ENCODE peak calls at places on chromosomes 5 and 9, in seven cellular contexts. G is GM23248; S is heart left ventricle; D is upper lobe of right lung; A is CD4-positive, CD25-positive, alpha-beta regulatory T cell; U is lung; X is colonic mucosa. Y is an unnamed sample. For H3K4me1 and H3K36me3, the result is how much of the 10 kb centered on the place peaks cover.

GRCh38 chr5:18314192-18314778 is 680.0 kb downstream of the TAF11L14 start:
- DNase-seq in G (peak), S (no peak), D (no peak), A (no peak), U (no peak), X (no peak), Y (no peak)

GRCh38 chr5:29037716-29038115 is 1999.3 kb upstream of the CDH9 start:
- DNase-seq in G (no peak), S (no peak), D (no peak), A (no peak), U (no peak), X (no peak), Y (no peak)

GRCh38 chr9:89743576-89744254 is 138.9 kb downstream of the GADD45G start:
- DNase-seq in G (no peak), S (no peak), D (no peak), A (no peak), U (no peak), X (no peak), Y (no peak)

GRCh38 chr9:90420211-90420610 is 222.4 kb downstream of the DIRAS2 start:
- DNase-seq in G (no peak), S (no peak), D (no peak), A (no peak), U (no peak), X (no peak), Y (no peak)

GRCh38 chr5:126866837-126867236 is 89.9 kb downstream of the LMNB1 start:
- DNase-seq in G (peak), S (no peak), D (no peak), A (no peak), U (no peak), X (no peak), Y (no peak)

GRCh38 chr5:42366051-42366450 is 57.2 kb upstream of the GHR start:
- DNase-seq in G (no peak), S (no peak), D (no peak), A (no peak), U (no peak), X (no peak), Y (no peak)

GRCh38 chr5:159156839-159157238 is 52.5 kb downstream of the RNF145 start:
- DNase-seq in G (peak), S (no peak), D (no peak), A (peak), U (peak), X (peak), Y (no peak)

GRCh38 chr9:17521456-17521855 is 57.4 kb upstream of the SH3GL2 start:
- DNase-seq in G (no peak), S (no peak), D (no peak), A (no peak), U (no peak), X (no peak), Y (no peak)

GRCh38 chr5:23639326-23639725 is 131.9 kb downstream of the PRDM9 start:
- DNase-seq in G (no peak), S (no peak), D (no peak), A (no peak), U (no peak), X (no peak), Y (no peak)

GRCh38 chr5:149455889-149456409 is 76.9 kb upstream of the IL17B start:
- DNase-seq in G (peak), S (peak), D (no peak), A (no peak), U (no peak), X (no peak), Y (no peak)

GRCh38 chr5:149452007-149452664 is 73.0 kb upstream of the IL17B start:
- DNase-seq in G (peak), S (peak), D (peak), A (no peak), U (peak), X (peak), Y (no peak)

GRCh38 chr5:149452665-149453617 is 73.8 kb upstream of the IL17B start:
- DNase-seq in G (peak), S (peak), D (no peak), A (no peak), U (no peak), X (peak), Y (no peak)

GRCh38 chr5:149456597-149457392 is 77.7 kb upstream of the IL17B start:
- DNase-seq in G (no peak), S (no peak), D (no peak), A (no peak), U (no peak), X (no peak), Y (no peak)

DNA sequence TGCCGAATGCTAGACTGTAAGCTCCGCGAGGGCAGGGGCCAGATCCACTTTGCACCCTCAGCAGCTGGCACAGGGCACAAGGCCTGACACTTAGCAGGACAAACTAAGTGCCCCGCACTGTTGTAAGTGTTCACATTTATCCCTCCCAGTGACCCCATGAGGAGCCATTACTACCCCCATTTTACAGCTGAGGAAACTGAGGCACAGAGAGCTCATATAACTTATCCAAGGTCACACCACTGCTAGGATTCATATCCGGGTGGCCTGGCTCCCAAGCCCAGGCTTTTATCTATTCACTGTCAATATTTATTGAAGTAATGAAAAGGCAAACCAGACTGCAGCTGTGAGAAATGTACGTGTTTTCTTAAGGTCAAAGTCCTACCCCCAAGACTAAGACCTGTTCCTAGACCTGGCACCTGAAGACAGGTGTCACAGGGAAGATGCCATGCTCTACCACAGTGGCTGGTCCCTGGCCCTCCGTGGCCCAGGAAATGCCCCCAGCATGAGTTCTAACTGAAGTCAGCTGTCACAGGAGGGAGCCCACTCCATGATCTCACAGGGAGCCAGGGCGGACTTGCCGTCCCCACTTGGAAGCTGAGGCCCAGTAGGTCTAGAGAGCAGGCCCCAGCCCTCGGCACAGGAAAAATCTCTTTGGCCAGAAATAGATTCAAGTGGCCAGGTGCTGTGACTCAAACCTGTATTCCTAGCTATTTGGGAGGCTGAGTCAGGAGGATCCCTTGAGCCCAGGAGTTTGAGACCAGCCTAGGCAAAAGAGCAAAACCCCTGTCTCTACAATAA is 74.7 kb upstream of the IL17B start:
- DNase-seq in G (no peak), S (no peak), D (no peak), A (no peak), U (no peak), X (peak), Y (no peak)
- H3K27ac ChIP-seq in G (peak), S (peak), D (peak), A (no peak), U (peak), X (peak), Y (peak)

DNA sequence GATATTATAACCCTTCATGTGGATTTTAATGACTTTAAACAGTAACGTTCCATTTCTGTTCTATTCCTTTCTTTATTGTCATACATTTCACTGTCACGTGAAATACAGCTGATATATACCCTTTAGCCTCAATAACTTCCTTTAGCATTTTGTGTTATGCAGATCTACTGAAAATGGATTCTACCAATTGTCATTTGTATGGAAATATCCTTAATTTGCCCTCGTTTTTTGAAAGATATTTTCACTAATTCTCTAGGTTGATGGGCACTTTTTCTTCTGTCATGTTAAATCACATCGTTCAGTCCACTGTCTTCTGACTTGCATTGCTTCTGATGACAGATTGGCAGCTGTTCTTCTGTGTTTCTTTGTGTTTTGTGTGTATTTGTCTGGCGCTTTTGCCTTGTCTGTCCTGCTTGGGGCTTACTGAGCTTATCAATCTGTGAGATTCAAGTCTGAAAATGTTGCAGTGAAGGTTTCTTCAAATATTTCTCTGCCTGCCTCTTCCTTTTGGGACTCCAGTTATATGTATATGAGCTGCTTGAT is 9.7 kb upstream of the CLPTM1L start:
- DNase-seq in G (no peak), S (no peak), D (no peak), A (no peak), U (no peak), X (no peak), Y (no peak)
- H3K4me1 ChIP-seq in G (under half), S (under half), D (under half), A (under half), U (under half), X (under half), Y (under half)

GRCh38 chr9:128164332-128164885 is 4.3 kb downstream of the BBLN start:
- DNase-seq in G (peak), S (peak), D (no peak), A (no peak), U (no peak), X (no peak), Y (no peak)
- H3K36me3 ChIP-seq in G (under half), S (half or more), D (half or more), A (under half), U (under half), X (under half), Y (under half)

GRCh38 chr5:88769165-88769564 is 113.8 kb downstream of the MEF2C start:
- DNase-seq in G (peak), S (no peak), D (no peak), A (no peak), U (no peak), X (no peak), Y (no peak)
- H3K27ac ChIP-seq in G (no peak), S (no peak), D (no peak), A (no peak), U (no peak), X (no peak), Y (no peak)

GRCh38 chr5:11853796-11854195 is 50.5 kb downstream of the CTNND2 start:
- DNase-seq in G (no peak), S (no peak), D (no peak), A (no peak), U (no peak), X (no peak), Y (no peak)

GRCh38 chr5:11851402-11851801 is 52.8 kb downstream of the CTNND2 start:
- DNase-seq in G (no peak), S (no peak), D (no peak), A (no peak), U (no peak), X (no peak), Y (no peak)

GRCh38 chr5:11853140-11853539 is 51.1 kb downstream of the CTNND2 start:
- DNase-seq in G (no peak), S (no peak), D (no peak), A (no peak), U (no peak), X (no peak), Y (no peak)

GRCh38 chr5:11854926-11855325 is 49.3 kb downstream of the CTNND2 start:
- DNase-seq in G (no peak), S (no peak), D (no peak), A (no peak), U (no peak), X (no peak), Y (no peak)

GRCh38 chr5:11851965-11852745 is 52.1 kb downstream of the CTNND2 start:
- DNase-seq in G (no peak), S (no peak), D (no peak), A (no peak), U (no peak), X (no peak), Y (no peak)
- H3K4me1 ChIP-seq in G (under half), S (under half), D (under half), A (under half), U (under half), X (under half), Y (under half)

GRCh38 chr5:172848419-172848818 is 14.4 kb downstream of the ERGIC1 start:
- DNase-seq in G (no peak), S (no peak), D (no peak), A (no peak), U (no peak), X (no peak), Y (no peak)
- H3K36me3 ChIP-seq in G (under half), S (under half), D (under half), A (under half), U (under half), X (under half), Y (under half)

GRCh38 chr5:9428272-9428671 is 117.6 kb downstream of the SEMA5A start:
- DNase-seq in G (no peak), S (no peak), D (no peak), A (no peak), U (no peak), X (no peak), Y (no peak)

GRCh38 chr5:9430306-9430705 is 115.6 kb downstream of the SEMA5A start:
- DNase-seq in G (no peak), S (no peak), D (no peak), A (no peak), U (no peak), X (no peak), Y (no peak)

GRCh38 chr5:9431496-9432258 is 114.2 kb downstream of the SEMA5A start:
- DNase-seq in G (no peak), S (no peak), D (no peak), A (no peak), U (no peak), X (no peak), Y (no peak)

GRCh38 chr5:9429691-9430215 is 116.1 kb downstream of the SEMA5A start:
- DNase-seq in G (no peak), S (no peak), D (no peak), A (no peak), U (no peak), X (no peak), Y (no peak)

DNA sequence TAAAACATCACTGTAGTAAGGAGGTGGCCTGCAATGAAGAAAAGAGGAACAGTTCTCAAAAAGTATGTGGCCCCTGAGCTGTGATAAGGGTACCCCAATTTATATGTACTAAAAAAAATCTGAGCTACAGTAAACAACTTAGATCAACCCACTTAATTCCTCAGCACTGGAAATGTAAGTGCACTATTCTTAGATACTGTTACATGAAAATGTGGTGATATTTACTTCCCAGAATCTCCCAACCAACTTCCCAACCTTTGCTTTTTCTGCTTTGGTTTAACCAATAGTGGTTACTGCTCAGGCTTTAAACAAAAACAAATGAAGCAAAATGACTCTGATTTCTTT is 114.8 kb downstream of the SEMA5A start:
- DNase-seq in G (no peak), S (no peak), D (no peak), A (no peak), U (no peak), X (no peak), Y (no peak)
- H3K27ac ChIP-seq in G (no peak), S (peak), D (no peak), A (no peak), U (no peak), X (peak), Y (no peak)

GRCh38 chr5:151781201-151781600 is 9.4 kb downstream of the G3BP1 start:
- DNase-seq in G (peak), S (no peak), D (no peak), A (no peak), U (no peak), X (no peak), Y (no peak)

GRCh38 chr5:151784141-151784540 is 12.4 kb downstream of the G3BP1 start:
- DNase-seq in G (no peak), S (no peak), D (no peak), A (no peak), U (no peak), X (no peak), Y (no peak)

GRCh38 chr5:151775025-151775606 is 3.4 kb downstream of the G3BP1 start:
- DNase-seq in G (no peak), S (no peak), D (no peak), A (no peak), U (no peak), X (no peak), Y (no peak)

GRCh38 chr5:151780348-151780747 is 8.6 kb downstream of the G3BP1 start:
- DNase-seq in G (no peak), S (no peak), D (no peak), A (no peak), U (no peak), X (no peak), Y (no peak)

GRCh38 chr5:151779531-151780125 is 7.9 kb downstream of the G3BP1 start:
- DNase-seq in G (no peak), S (no peak), D (no peak), A (no peak), U (no peak), X (no peak), Y (no peak)
- H3K4me1 ChIP-seq in G (under half), S (half or more), D (half or more), A (half or more), U (under half), X (under half), Y (half or more)

GRCh38 chr5:157217289-157218024 is 36.8 kb downstream of the ITK start:
- DNase-seq in G (no peak), S (no peak), D (no peak), A (peak), U (no peak), X (no peak), Y (no peak)
- H3K36me3 ChIP-seq in G (under half), S (under half), D (under half), A (half or more), U (under half), X (under half), Y (under half)

Y was measured in esophagus squamous epithelium.